ENCODE peak calls at places on chromosome 12, in ten cellular contexts. One of them, this sample, is unnamed.

GRCh38 chr12:80763874-80764273 is 47.2 kb downstream of the MYF5 start:
- DNase-seq in Daoy: peak; percentile 45
- DNase-seq in HT1080: peak; percentile 38
- DNase-seq in left colon: no peak
- DNase-seq in GM10248: peak; percentile 10
- DNase-seq in HTR-8/SVneo: peak; percentile 5
- DNase-seq in myocyte: peak; percentile 74
- DNase-seq in stimulated activated CD4-positive, alpha-beta T cell treated with anti-CD3 and anti-CD28 coated beads, Interleukin-4, amount 100 ng/mL, for 24 hours: no peak
- DNase-seq in sciatic nerve: no peak
- DNase-seq in skeletal muscle cell: no peak
- DNase-seq in this sample: peak; percentile 60

GRCh38 chr12:57240069-57240921 is 10.7 kb downstream of the STAC3 start:
- DNase-seq in Daoy: peak; percentile 66
- DNase-seq in HT1080: peak; percentile 69
- DNase-seq in left colon: peak; percentile 62
- DNase-seq in GM10248: peak; percentile 59
- DNase-seq in HTR-8/SVneo: peak; percentile 40
- DNase-seq in myocyte: peak; percentile 56
- DNase-seq in stimulated activated CD4-positive, alpha-beta T cell treated with anti-CD3 and anti-CD28 coated beads, Interleukin-4, amount 100 ng/mL, for 24 hours: peak; percentile 79
- DNase-seq in sciatic nerve: no peak
- DNase-seq in skeletal muscle cell: no peak
- DNase-seq in this sample: peak; percentile 55

GRCh38 chr12:57300961-57301584 is 50.1 kb upstream of the STAC3 start:
- DNase-seq in Daoy: no peak
- DNase-seq in HT1080: no peak
- DNase-seq in left colon: no peak
- DNase-seq in GM10248: no peak
- DNase-seq in HTR-8/SVneo: no peak
- DNase-seq in myocyte: no peak
- DNase-seq in stimulated activated CD4-positive, alpha-beta T cell treated with anti-CD3 and anti-CD28 coated beads, Interleukin-4, amount 100 ng/mL, for 24 hours: no peak
- DNase-seq in sciatic nerve: no peak
- DNase-seq in skeletal muscle cell: no peak
- DNase-seq in this sample: no peak

GRCh38 chr12:80648866-80649265 is 58.6 kb upstream of the MYF6 start:
- DNase-seq in Daoy: no peak
- DNase-seq in HT1080: peak; percentile 58
- DNase-seq in left colon: no peak
- DNase-seq in GM10248: no peak
- DNase-seq in HTR-8/SVneo: peak; percentile 19
- DNase-seq in myocyte: peak; percentile 57
- DNase-seq in stimulated activated CD4-positive, alpha-beta T cell treated with anti-CD3 and anti-CD28 coated beads, Interleukin-4, amount 100 ng/mL, for 24 hours: no peak
- DNase-seq in sciatic nerve: no peak
- DNase-seq in skeletal muscle cell: peak; percentile 72
- DNase-seq in this sample: peak; percentile 59

GRCh38 chr12:96177013-96177412 is 17.2 kb upstream of the ELK3 start:
- DNase-seq in Daoy: peak; percentile 78
- DNase-seq in HT1080: peak; percentile 100
- DNase-seq in left colon: no peak
- DNase-seq in GM10248: no peak
- DNase-seq in HTR-8/SVneo: no peak
- DNase-seq in myocyte: no peak
- DNase-seq in stimulated activated CD4-positive, alpha-beta T cell treated with anti-CD3 and anti-CD28 coated beads, Interleukin-4, amount 100 ng/mL, for 24 hours: peak; percentile 85
- DNase-seq in sciatic nerve: no peak
- DNase-seq in skeletal muscle cell: peak; percentile 55
- DNase-seq in this sample: peak; percentile 82

GRCh38 chr12:6093764-6094163 is 30.7 kb downstream of the VWF start:
- DNase-seq in Daoy: no peak
- DNase-seq in HT1080: peak; percentile 12
- DNase-seq in left colon: no peak
- DNase-seq in GM10248: no peak
- DNase-seq in HTR-8/SVneo: no peak
- DNase-seq in myocyte: peak; percentile 33
- DNase-seq in stimulated activated CD4-positive, alpha-beta T cell treated with anti-CD3 and anti-CD28 coated beads, Interleukin-4, amount 100 ng/mL, for 24 hours: no peak
- DNase-seq in sciatic nerve: peak; percentile 42
- DNase-seq in skeletal muscle cell: no peak
- DNase-seq in this sample: peak; percentile 35

GRCh38 chr12:118326971-118327370 is 45.7 kb downstream of the TAOK3 start:
- DNase-seq in Daoy: no peak
- DNase-seq in HT1080: no peak
- DNase-seq in left colon: no peak
- DNase-seq in GM10248: no peak
- DNase-seq in HTR-8/SVneo: no peak
- DNase-seq in myocyte: no peak
- DNase-seq in stimulated activated CD4-positive, alpha-beta T cell treated with anti-CD3 and anti-CD28 coated beads, Interleukin-4, amount 100 ng/mL, for 24 hours: no peak
- DNase-seq in sciatic nerve: no peak
- DNase-seq in skeletal muscle cell: no peak
- DNase-seq in this sample: no peak

GRCh38 chr12:124686885-124687694 is 119.7 kb upstream of the NCOR2 start:
- DNase-seq in Daoy: peak; percentile 27
- DNase-seq in HT1080: no peak
- DNase-seq in left colon: no peak
- DNase-seq in GM10248: no peak
- DNase-seq in HTR-8/SVneo: no peak
- DNase-seq in myocyte: no peak
- DNase-seq in stimulated activated CD4-positive, alpha-beta T cell treated with anti-CD3 and anti-CD28 coated beads, Interleukin-4, amount 100 ng/mL, for 24 hours: no peak
- DNase-seq in sciatic nerve: no peak
- DNase-seq in skeletal muscle cell: no peak
- DNase-seq in this sample: no peak

GRCh38 chr12:53097564-53098353 is at the start of gene IGFBP6:
- DNase-seq in Daoy: peak; percentile 87
- DNase-seq in HT1080: peak; percentile 66
- DNase-seq in left colon: peak; percentile 42
- DNase-seq in GM10248: peak; percentile 65
- DNase-seq in HTR-8/SVneo: peak; percentile 30
- DNase-seq in myocyte: peak; percentile 50
- DNase-seq in stimulated activated CD4-positive, alpha-beta T cell treated with anti-CD3 and anti-CD28 coated beads, Interleukin-4, amount 100 ng/mL, for 24 hours: peak; percentile 54
- DNase-seq in sciatic nerve: peak; percentile 87
- DNase-seq in skeletal muscle cell: no peak
- DNase-seq in this sample: peak; percentile 63

GRCh38 chr12:9041321-9041720 is 52.0 kb downstream of the KLRG1 start:
- DNase-seq in Daoy: peak; percentile 2
- DNase-seq in HT1080: peak; percentile 42
- DNase-seq in left colon: no peak
- DNase-seq in GM10248: no peak
- DNase-seq in HTR-8/SVneo: no peak
- DNase-seq in myocyte: peak; percentile 93
- DNase-seq in stimulated activated CD4-positive, alpha-beta T cell treated with anti-CD3 and anti-CD28 coated beads, Interleukin-4, amount 100 ng/mL, for 24 hours: no peak
- DNase-seq in sciatic nerve: no peak
- DNase-seq in skeletal muscle cell: no peak
- DNase-seq in this sample: peak; percentile 13

GRCh38 chr12:108801736-108802665 is 55.4 kb downstream of the SSH1 start:
- DNase-seq in Daoy: peak; percentile 66
- DNase-seq in HT1080: peak; percentile 89
- DNase-seq in left colon: no peak
- DNase-seq in GM10248: no peak
- DNase-seq in HTR-8/SVneo: peak; percentile 76
- DNase-seq in myocyte: peak; percentile 98
- DNase-seq in stimulated activated CD4-positive, alpha-beta T cell treated with anti-CD3 and anti-CD28 coated beads, Interleukin-4, amount 100 ng/mL, for 24 hours: no peak
- DNase-seq in sciatic nerve: no peak
- DNase-seq in skeletal muscle cell: peak; percentile 82
- DNase-seq in this sample: peak; percentile 13

GRCh38 chr12:107400686-107401447 is 284.7 kb upstream of the PWP1 start:
- DNase-seq in Daoy: peak; percentile 72
- DNase-seq in HT1080: no peak
- DNase-seq in left colon: no peak
- DNase-seq in GM10248: no peak
- DNase-seq in HTR-8/SVneo: no peak
- DNase-seq in myocyte: no peak
- DNase-seq in stimulated activated CD4-positive, alpha-beta T cell treated with anti-CD3 and anti-CD28 coated beads, Interleukin-4, amount 100 ng/mL, for 24 hours: no peak
- DNase-seq in sciatic nerve: no peak
- DNase-seq in skeletal muscle cell: peak; percentile 68
- DNase-seq in this sample: no peak

GRCh38 chr12:104058796-104059195 is 5.5 kb upstream of the HCFC2 start:
- DNase-seq in Daoy: no peak
- DNase-seq in HT1080: no peak
- DNase-seq in left colon: no peak
- DNase-seq in GM10248: no peak
- DNase-seq in HTR-8/SVneo: no peak
- DNase-seq in myocyte: no peak
- DNase-seq in stimulated activated CD4-positive, alpha-beta T cell treated with anti-CD3 and anti-CD28 coated beads, Interleukin-4, amount 100 ng/mL, for 24 hours: no peak
- DNase-seq in sciatic nerve: no peak
- DNase-seq in skeletal muscle cell: no peak
- DNase-seq in this sample: peak; percentile 66

GRCh38 chr12:50785406-50785805 is 21.5 kb downstream of the ATF1 start:
- DNase-seq in Daoy: peak; percentile 19
- DNase-seq in HT1080: no peak
- DNase-seq in left colon: no peak
- DNase-seq in GM10248: no peak
- DNase-seq in HTR-8/SVneo: no peak
- DNase-seq in myocyte: peak; percentile 23
- DNase-seq in stimulated activated CD4-positive, alpha-beta T cell treated with anti-CD3 and anti-CD28 coated beads, Interleukin-4, amount 100 ng/mL, for 24 hours: no peak
- DNase-seq in sciatic nerve: no peak
- DNase-seq in skeletal muscle cell: no peak
- DNase-seq in this sample: no peak

GRCh38 chr12:104866286-104866685 is 91.8 kb downstream of the SLC41A2 start:
- DNase-seq in Daoy: peak; percentile 12
- DNase-seq in HT1080: no peak
- DNase-seq in left colon: no peak
- DNase-seq in GM10248: no peak
- DNase-seq in HTR-8/SVneo: no peak
- DNase-seq in myocyte: peak; percentile 56
- DNase-seq in stimulated activated CD4-positive, alpha-beta T cell treated with anti-CD3 and anti-CD28 coated beads, Interleukin-4, amount 100 ng/mL, for 24 hours: no peak
- DNase-seq in sciatic nerve: no peak
- DNase-seq in skeletal muscle cell: peak; percentile 76
- DNase-seq in this sample: no peak

GRCh38 chr12:29889737-29890136 is 106.0 kb upstream of the TMTC1 start:
- DNase-seq in Daoy: peak; percentile 6
- DNase-seq in HT1080: peak; percentile 9
- DNase-seq in left colon: no peak
- DNase-seq in GM10248: no peak
- DNase-seq in HTR-8/SVneo: no peak
- DNase-seq in myocyte: peak; percentile 74
- DNase-seq in stimulated activated CD4-positive, alpha-beta T cell treated with anti-CD3 and anti-CD28 coated beads, Interleukin-4, amount 100 ng/mL, for 24 hours: peak; percentile 5
- DNase-seq in sciatic nerve: peak; percentile 69
- DNase-seq in skeletal muscle cell: peak; percentile 12
- DNase-seq in this sample: peak; percentile 60

GRCh38 chr12:51210690-51211395 is 7.0 kb downstream of the POU6F1 start:
- DNase-seq in Daoy: no peak
- DNase-seq in HT1080: no peak
- DNase-seq in left colon: no peak
- DNase-seq in GM10248: no peak
- DNase-seq in HTR-8/SVneo: no peak
- DNase-seq in myocyte: no peak
- DNase-seq in stimulated activated CD4-positive, alpha-beta T cell treated with anti-CD3 and anti-CD28 coated beads, Interleukin-4, amount 100 ng/mL, for 24 hours: no peak
- DNase-seq in sciatic nerve: no peak
- DNase-seq in skeletal muscle cell: no peak
- DNase-seq in this sample: no peak

GRCh38 chr12:113021500-113021899 is 35.0 kb upstream of the DTX1 start:
- DNase-seq in Daoy: no peak
- DNase-seq in HT1080: no peak
- DNase-seq in left colon: no peak
- DNase-seq in GM10248: no peak
- DNase-seq in HTR-8/SVneo: no peak
- DNase-seq in myocyte: no peak
- DNase-seq in stimulated activated CD4-positive, alpha-beta T cell treated with anti-CD3 and anti-CD28 coated beads, Interleukin-4, amount 100 ng/mL, for 24 hours: no peak
- DNase-seq in sciatic nerve: no peak
- DNase-seq in skeletal muscle cell: no peak
- DNase-seq in this sample: no peak

GRCh38 chr12:31259136-31259881 is 66.6 kb downstream of the SINHCAF start:
- DNase-seq in Daoy: no peak
- DNase-seq in HT1080: no peak
- DNase-seq in left colon: no peak
- DNase-seq in GM10248: no peak
- DNase-seq in HTR-8/SVneo: no peak
- DNase-seq in myocyte: no peak
- DNase-seq in stimulated activated CD4-positive, alpha-beta T cell treated with anti-CD3 and anti-CD28 coated beads, Interleukin-4, amount 100 ng/mL, for 24 hours: no peak
- DNase-seq in sciatic nerve: no peak
- DNase-seq in skeletal muscle cell: no peak
- DNase-seq in this sample: no peak

GRCh38 chr12:108004368-108004767 is 124.7 kb upstream of the WSCD2 start:
- DNase-seq in Daoy: no peak
- DNase-seq in HT1080: no peak
- DNase-seq in left colon: no peak
- DNase-seq in GM10248: no peak
- DNase-seq in HTR-8/SVneo: peak; percentile 3
- DNase-seq in myocyte: peak; percentile 8
- DNase-seq in stimulated activated CD4-positive, alpha-beta T cell treated with anti-CD3 and anti-CD28 coated beads, Interleukin-4, amount 100 ng/mL, for 24 hours: no peak
- DNase-seq in sciatic nerve: no peak
- DNase-seq in skeletal muscle cell: no peak
- DNase-seq in this sample: peak; percentile 28

GRCh38 chr12:106131671-106132070 is 7.1 kb downstream of the NUAK1 start:
- DNase-seq in Daoy: no peak
- DNase-seq in HT1080: no peak
- DNase-seq in left colon: no peak
- DNase-seq in GM10248: no peak
- DNase-seq in HTR-8/SVneo: no peak
- DNase-seq in myocyte: no peak
- DNase-seq in stimulated activated CD4-positive, alpha-beta T cell treated with anti-CD3 and anti-CD28 coated beads, Interleukin-4, amount 100 ng/mL, for 24 hours: no peak
- DNase-seq in sciatic nerve: no peak
- DNase-seq in skeletal muscle cell: no peak
- DNase-seq in this sample: no peak

GRCh38 chr12:102465762-102466560 is 14.4 kb downstream of the IGF1 start:
- DNase-seq in Daoy: no peak
- DNase-seq in HT1080: no peak
- DNase-seq in left colon: no peak
- DNase-seq in GM10248: no peak
- DNase-seq in HTR-8/SVneo: no peak
- DNase-seq in myocyte: no peak
- DNase-seq in stimulated activated CD4-positive, alpha-beta T cell treated with anti-CD3 and anti-CD28 coated beads, Interleukin-4, amount 100 ng/mL, for 24 hours: no peak
- DNase-seq in sciatic nerve: no peak
- DNase-seq in skeletal muscle cell: no peak
- DNase-seq in this sample: no peak

GRCh38 chr12:104478396-104479140 is 21.8 kb downstream of the CHST11 start:
- DNase-seq in Daoy: no peak
- DNase-seq in HT1080: peak; percentile 38
- DNase-seq in left colon: peak; percentile 41
- DNase-seq in GM10248: peak; percentile 64
- DNase-seq in HTR-8/SVneo: no peak
- DNase-seq in myocyte: no peak
- DNase-seq in stimulated activated CD4-positive, alpha-beta T cell treated with anti-CD3 and anti-CD28 coated beads, Interleukin-4, amount 100 ng/mL, for 24 hours: no peak
- DNase-seq in sciatic nerve: no peak
- DNase-seq in skeletal muscle cell: no peak
- DNase-seq in this sample: no peak

GRCh38 chr12:106581543-106582263 is 1.1 kb upstream of the RFX4 start:
- DNase-seq in Daoy: peak; percentile 33
- DNase-seq in HT1080: no peak
- DNase-seq in left colon: no peak
- DNase-seq in GM10248: no peak
- DNase-seq in HTR-8/SVneo: no peak
- DNase-seq in myocyte: peak; percentile 23
- DNase-seq in stimulated activated CD4-positive, alpha-beta T cell treated with anti-CD3 and anti-CD28 coated beads, Interleukin-4, amount 100 ng/mL, for 24 hours: no peak
- DNase-seq in sciatic nerve: no peak
- DNase-seq in skeletal muscle cell: no peak
- DNase-seq in this sample: no peak

GRCh38 chr12:77299910-77300772 is 234.8 kb upstream of the E2F7 start:
- DNase-seq in Daoy: peak; percentile 46
- DNase-seq in HT1080: peak; percentile 81
- DNase-seq in left colon: no peak
- DNase-seq in GM10248: no peak
- DNase-seq in HTR-8/SVneo: peak; percentile 23
- DNase-seq in myocyte: no peak
- DNase-seq in stimulated activated CD4-positive, alpha-beta T cell treated with anti-CD3 and anti-CD28 coated beads, Interleukin-4, amount 100 ng/mL, for 24 hours: no peak
- DNase-seq in sciatic nerve: no peak
- DNase-seq in skeletal muscle cell: peak; percentile 43
- DNase-seq in this sample: peak; percentile 93

GRCh38 chr12:26317942-26318565 is 122.7 kb downstream of the SSPN start:
- DNase-seq in Daoy: peak; percentile 68
- DNase-seq in HT1080: peak; percentile 92
- DNase-seq in left colon: no peak
- DNase-seq in GM10248: no peak
- DNase-seq in HTR-8/SVneo: peak; percentile 27
- DNase-seq in myocyte: peak; percentile 66
- DNase-seq in stimulated activated CD4-positive, alpha-beta T cell treated with anti-CD3 and anti-CD28 coated beads, Interleukin-4, amount 100 ng/mL, for 24 hours: no peak
- DNase-seq in sciatic nerve: no peak
- DNase-seq in skeletal muscle cell: peak; percentile 78
- DNase-seq in this sample: peak; percentile 95